ENCODE peak calls at places on chromosomes 3 and 15, in seven cellular contexts. W, V, T, C, D, O and M are unnamed samples.

GRCh38 chr3:141482250-141482937 is 4.4 kb upstream of the RASA2 start:
- DNase-seq in W (no peak), V (no peak), T (no peak), C (no peak), D (no peak), O (peak), M (no peak)

GRCh38 chr15:71295242-71296031 is 180.2 kb downstream of the THSD4 start:
- DNase-seq in W (no peak), V (no peak), T (peak), C (no peak), D (no peak), O (peak), M (no peak)

GRCh38 chr3:43411429-43411828 is 125.1 kb downstream of the SNRK start:
- DNase-seq in W (no peak), V (no peak), T (no peak), C (no peak), D (no peak), O (no peak), M (no peak)

GRCh38 chr3:46860381-46861292 is 2.6 kb downstream of the MYL3 start:
- DNase-seq in W (peak), V (no peak), T (no peak), C (no peak), D (peak), O (no peak), M (no peak)

GRCh38 chr15:94792166-94792565 is 560.8 kb downstream of the MCTP2 start:
- DNase-seq in W (no peak), V (no peak), T (peak), C (no peak), D (no peak), O (peak), M (no peak)

GRCh38 chr3:43286886-43287301 is 554 bp downstream of the SNRK start:
- DNase-seq in W (peak), V (peak), T (no peak), C (no peak), D (no peak), O (peak), M (peak)

GRCh38 chr3:27380433-27381357 is 11.5 kb upstream of the NEK10 start:
- DNase-seq in W (no peak), V (no peak), T (no peak), C (no peak), D (no peak), O (peak), M (no peak)

GRCh38 chr3:159208080-159208479 is 406.2 kb downstream of the MFSD1 start:
- DNase-seq in W (no peak), V (no peak), T (no peak), C (no peak), D (no peak), O (peak), M (no peak)

GRCh38 chr3:173970206-173970605 is 572.7 kb downstream of the NLGN1 start:
- DNase-seq in W (no peak), V (no peak), T (no peak), C (no peak), D (no peak), O (peak), M (no peak)

GRCh38 chr3:71563827-71564226 is 19.7 kb downstream of the FOXP1 start:
- DNase-seq in W (no peak), V (no peak), T (no peak), C (no peak), D (no peak), O (no peak), M (no peak)

GRCh38 chr15:40927497-40928346 is 1.4 kb upstream of the DLL4 start:
- DNase-seq in W (peak), V (no peak), T (no peak), C (no peak), D (no peak), O (no peak), M (no peak)

GRCh38 chr3:194323785-194324735 is 27.1 kb downstream of the CPN2 start:
- DNase-seq in W (peak), V (no peak), T (no peak), C (no peak), D (peak), O (peak), M (peak)

GRCh38 chr15:44489464-44489863 is 47.5 kb upstream of the EIF3J start:
- DNase-seq in W (no peak), V (no peak), T (peak), C (no peak), D (no peak), O (peak), M (no peak)

GRCh38 chr15:98745650-98746374 is 97.5 kb downstream of the IGF1R start:
- DNase-seq in W (no peak), V (no peak), T (no peak), C (no peak), D (no peak), O (peak), M (no peak)

GRCh38 chr15:42825599-42825998 is 88.7 kb upstream of the CDAN1 start:
- DNase-seq in W (no peak), V (no peak), T (no peak), C (no peak), D (no peak), O (no peak), M (no peak)

GRCh38 chr15:56460046-56460445 is 4.9 kb downstream of the MNS1 start:
- DNase-seq in W (no peak), V (no peak), T (no peak), C (no peak), D (no peak), O (peak), M (no peak)

GRCh38 chr3:48186993-48187578 is 1.1 kb downstream of the CDC25A start:
- DNase-seq in W (no peak), V (no peak), T (no peak), C (no peak), D (no peak), O (peak), M (peak)

GRCh38 chr15:48766196-48766595 is 44.7 kb downstream of the CEP152 start:
- DNase-seq in W (no peak), V (no peak), T (no peak), C (no peak), D (no peak), O (peak), M (no peak)

GRCh38 chr3:52021869-52022268 is 26.2 kb upstream of the RPL29 start:
- DNase-seq in W (no peak), V (no peak), T (no peak), C (no peak), D (no peak), O (no peak), M (no peak)

GRCh38 chr3:124149774-124150173 is 157.8 kb upstream of the ROPN1 start:
- DNase-seq in W (no peak), V (no peak), T (no peak), C (no peak), D (no peak), O (no peak), M (no peak)

GRCh38 chr3:46553154-46553553 is 12.9 kb downstream of the LRRC2 start:
- DNase-seq in W (no peak), V (no peak), T (no peak), C (no peak), D (no peak), O (no peak), M (no peak)

GRCh38 chr15:100132309-100132708 is 209.5 kb downstream of the ADAMTS17 start:
- DNase-seq in W (no peak), V (no peak), T (no peak), C (no peak), D (no peak), O (no peak), M (no peak)

GRCh38 chr3:98855811-98856400 is 45.6 kb downstream of the DCBLD2 start:
- DNase-seq in W (no peak), V (no peak), T (peak), C (no peak), D (no peak), O (peak), M (no peak)

GRCh38 chr15:38050529-38050928 is 116.1 kb downstream of the TMCO5A start:
- DNase-seq in W (no peak), V (no peak), T (no peak), C (no peak), D (no peak), O (peak), M (no peak)

GRCh38 chr15:66879511-66879910 is 177.5 kb downstream of the SMAD6 start:
- DNase-seq in W (no peak), V (no peak), T (no peak), C (no peak), D (no peak), O (no peak), M (no peak)

GRCh38 chr15:88918738-88919137 is 5.6 kb upstream of the MFGE8 start:
- DNase-seq in W (no peak), V (no peak), T (peak), C (no peak), D (peak), O (peak), M (no peak)

GRCh38 chr15:81291916-81292424 is 32.0 kb downstream of the STARD5 start:
- DNase-seq in W (no peak), V (no peak), T (no peak), C (no peak), D (no peak), O (no peak), M (no peak)

GRCh38 chr3:100956276-100956675 is 36.9 kb downstream of the ABI3BP start:
- DNase-seq in W (no peak), V (no peak), T (no peak), C (no peak), D (no peak), O (no peak), M (no peak)

GRCh38 chr3:143167956-143168355 is 48.4 kb downstream of the CHST2 start:
- DNase-seq in W (no peak), V (no peak), T (no peak), C (no peak), D (no peak), O (peak), M (no peak)
- H3K27ac ChIP-seq in W (no peak), V (no peak), T (no peak), C (no peak), D (no peak), O (no peak), M (no peak)

GRCh38 chr15:24772709-24773373 is 97.3 kb downstream of the NPAP1 start:
- DNase-seq in W (peak), V (peak), T (peak), C (peak), D (peak), O (peak), M (peak)
- H3K27ac ChIP-seq in W (peak), V (peak), T (peak), C (peak), D (no peak), O (no peak), M (peak)

GRCh38 chr15:90594297-90594696 is 64.6 kb downstream of the CRTC3 start:
- DNase-seq in W (peak), V (peak), T (no peak), C (no peak), D (peak), O (peak), M (no peak)

GRCh38 chr15:90595760-90596155 is 66.0 kb downstream of the CRTC3 start:
- DNase-seq in W (no peak), V (no peak), T (no peak), C (no peak), D (no peak), O (no peak), M (no peak)

GRCh38 chr15:90593469-90594158 is 63.9 kb downstream of the CRTC3 start:
- DNase-seq in W (no peak), V (no peak), T (no peak), C (no peak), D (no peak), O (no peak), M (no peak)

GRCh38 chr15:90591524-90591923 is 61.8 kb downstream of the CRTC3 start:
- DNase-seq in W (no peak), V (no peak), T (no peak), C (no peak), D (no peak), O (no peak), M (no peak)

GRCh38 chr15:90592144-90592887 is 62.6 kb downstream of the CRTC3 start:
- DNase-seq in W (no peak), V (no peak), T (peak), C (no peak), D (no peak), O (peak), M (no peak)
- H3K27ac ChIP-seq in W (no peak), V (no peak), T (peak), C (no peak), D (peak), O (peak), M (no peak)

DNA sequence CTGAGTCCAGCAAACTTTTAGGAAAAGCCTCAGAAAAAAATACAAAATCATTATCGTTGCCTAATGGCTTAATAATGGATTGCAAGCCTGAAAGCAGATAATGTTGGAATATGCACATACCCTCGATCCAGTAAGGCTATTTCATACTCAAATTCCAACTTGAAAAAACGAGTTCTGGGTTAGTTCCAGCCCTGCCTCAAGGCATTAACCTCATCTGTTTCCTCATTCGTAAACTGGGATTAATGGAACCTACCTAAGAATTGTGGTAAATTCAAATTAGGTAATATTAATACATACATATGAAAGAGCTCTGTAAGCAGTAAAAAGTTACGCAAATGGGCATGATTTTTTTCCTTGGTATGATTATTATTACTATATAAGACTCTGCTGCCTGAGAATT is 107.5 kb downstream of the SRGAP3 start:
- DNase-seq in W (no peak), V (no peak), T (no peak), C (no peak), D (no peak), O (peak), M (no peak)
- H3K27ac ChIP-seq in W (no peak), V (no peak), T (no peak), C (no peak), D (peak), O (no peak), M (no peak)

DNA sequence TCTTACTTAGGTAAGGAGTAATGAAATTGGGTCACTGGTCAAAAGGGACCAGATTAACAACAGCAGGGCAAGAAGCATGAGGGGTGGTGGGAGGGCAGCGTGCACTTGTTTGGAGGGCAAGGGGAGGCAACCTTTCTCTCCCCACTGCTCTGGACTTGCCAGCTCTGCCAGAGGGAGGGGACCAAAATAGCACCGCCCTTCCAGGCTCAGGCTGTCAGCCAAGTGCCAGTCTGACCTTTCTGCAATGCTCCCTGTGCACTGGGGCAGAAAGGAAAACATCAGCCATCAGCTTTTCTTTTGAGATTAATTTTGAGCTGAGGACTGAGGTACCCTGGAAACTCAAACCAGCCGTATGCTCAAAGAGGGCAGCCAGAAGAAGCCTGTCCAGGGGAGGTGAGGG is 4.5 kb upstream of the ULK3 start:
- DNase-seq in W (no peak), V (no peak), T (no peak), C (no peak), D (no peak), O (no peak), M (no peak)
- H3K27ac ChIP-seq in W (no peak), V (no peak), T (no peak), C (no peak), D (peak), O (no peak), M (no peak)

GRCh38 chr3:53235545-53235944 is 20.3 kb downstream of the TKT start:
- DNase-seq in W (no peak), V (no peak), T (no peak), C (no peak), D (no peak), O (no peak), M (no peak)
- H3K27ac ChIP-seq in W (no peak), V (no peak), T (peak), C (no peak), D (no peak), O (peak), M (no peak)

GRCh38 chr3:40997711-40998519 is 201.4 kb upstream of the CTNNB1 start:
- DNase-seq in W (no peak), V (no peak), T (no peak), C (no peak), D (no peak), O (no peak), M (no peak)
- H3K27ac ChIP-seq in W (peak), V (no peak), T (no peak), C (no peak), D (no peak), O (no peak), M (no peak)

GRCh38 chr3:161081675-161082462 is 23.3 kb downstream of the B3GALNT1 start:
- DNase-seq in W (no peak), V (no peak), T (no peak), C (no peak), D (no peak), O (no peak), M (no peak)
- H3K27ac ChIP-seq in W (no peak), V (no peak), T (no peak), C (no peak), D (no peak), O (no peak), M (no peak)